ENCODE peak calls at places on chromosomes 2 and 18, in ten cellular contexts. One of them, this sample, is unnamed.

GRCh38 chr18:8776544-8776943 is 71.2 kb downstream of the MTCL1 start:
- DNase-seq in gastrocnemius medialis: no peak
- DNase-seq in fibroblast of mammary gland: no peak
- DNase-seq in GM12865: no peak
- DNase-seq in CD4-positive, alpha-beta T cell: no peak
- DNase-seq in activated B cell treated with CpG ODN at 0.5 μM for 24 hours: no peak
- DNase-seq in transverse colon: no peak
- DNase-seq in endothelial cell: no peak
- DNase-seq in keratinocyte: no peak
- DNase-seq in stomach: no peak
- DNase-seq in this sample: no peak

GRCh38 chr2:180349809-180350208 is 342.7 kb upstream of the CWC22 start:
- DNase-seq in stomach: no peak
- DNase-seq in gastrocnemius medialis: no peak
- DNase-seq in CD4-positive, alpha-beta T cell: no peak
- DNase-seq in GM12865: no peak
- DNase-seq in activated B cell treated with CpG ODN at 0.5 μM for 24 hours: no peak
- DNase-seq in transverse colon: no peak
- DNase-seq in fibroblast of mammary gland: no peak
- DNase-seq in keratinocyte: no peak
- DNase-seq in endothelial cell: no peak
- DNase-seq in this sample: no peak

GRCh38 chr2:7133521-7133920 is 216.3 kb downstream of the RNF144A start:
- DNase-seq in gastrocnemius medialis: no peak
- DNase-seq in CD4-positive, alpha-beta T cell: no peak
- DNase-seq in fibroblast of mammary gland: no peak
- DNase-seq in transverse colon: no peak
- DNase-seq in GM12865: peak
- DNase-seq in endothelial cell: peak
- DNase-seq in keratinocyte: no peak
- DNase-seq in activated B cell treated with CpG ODN at 0.5 μM for 24 hours: no peak
- DNase-seq in stomach: no peak
- DNase-seq in this sample: no peak

GRCh38 chr2:234873828-234874173 is 78.0 kb upstream of the SH3BP4 start:
- DNase-seq in activated B cell treated with CpG ODN at 0.5 μM for 24 hours: no peak
- DNase-seq in CD4-positive, alpha-beta T cell: no peak
- DNase-seq in keratinocyte: no peak
- DNase-seq in gastrocnemius medialis: no peak
- DNase-seq in endothelial cell: no peak
- DNase-seq in fibroblast of mammary gland: peak
- DNase-seq in stomach: no peak
- DNase-seq in transverse colon: peak
- DNase-seq in GM12865: no peak
- DNase-seq in this sample: no peak

GRCh38 chr2:26849056-26850001 is 1.4 kb downstream of the DPYSL5 start:
- DNase-seq in stomach: no peak
- DNase-seq in endothelial cell: no peak
- DNase-seq in fibroblast of mammary gland: no peak
- DNase-seq in transverse colon: no peak
- DNase-seq in CD4-positive, alpha-beta T cell: peak
- DNase-seq in keratinocyte: no peak
- DNase-seq in GM12865: no peak
- DNase-seq in gastrocnemius medialis: no peak
- DNase-seq in activated B cell treated with CpG ODN at 0.5 μM for 24 hours: peak
- DNase-seq in this sample: peak

GRCh38 chr2:102266204-102266603 is 45.2 kb upstream of the IL1RL1 start:
- DNase-seq in activated B cell treated with CpG ODN at 0.5 μM for 24 hours: no peak
- DNase-seq in gastrocnemius medialis: peak
- DNase-seq in keratinocyte: no peak
- DNase-seq in fibroblast of mammary gland: peak
- DNase-seq in GM12865: no peak
- DNase-seq in CD4-positive, alpha-beta T cell: no peak
- DNase-seq in endothelial cell: no peak
- DNase-seq in transverse colon: no peak
- DNase-seq in stomach: no peak
- DNase-seq in this sample: no peak

GRCh38 chr18:33928226-33928625 is 296.5 kb downstream of the NOL4 start:
- DNase-seq in GM12865: no peak
- DNase-seq in keratinocyte: no peak
- DNase-seq in fibroblast of mammary gland: peak
- DNase-seq in CD4-positive, alpha-beta T cell: no peak
- DNase-seq in gastrocnemius medialis: no peak
- DNase-seq in stomach: no peak
- DNase-seq in activated B cell treated with CpG ODN at 0.5 μM for 24 hours: no peak
- DNase-seq in transverse colon: no peak
- DNase-seq in endothelial cell: no peak
- DNase-seq in this sample: no peak

GRCh38 chr18:58287626-58288289 is 243.7 kb downstream of the NEDD4L start:
- DNase-seq in fibroblast of mammary gland: no peak
- DNase-seq in stomach: peak
- DNase-seq in transverse colon: peak
- DNase-seq in keratinocyte: no peak
- DNase-seq in endothelial cell: no peak
- DNase-seq in GM12865: no peak
- DNase-seq in gastrocnemius medialis: no peak
- DNase-seq in activated B cell treated with CpG ODN at 0.5 μM for 24 hours: no peak
- DNase-seq in CD4-positive, alpha-beta T cell: no peak
- DNase-seq in this sample: no peak

GRCh38 chr2:38825956-38826355 is 47.9 kb downstream of the GEMIN6 start:
- DNase-seq in keratinocyte: no peak
- DNase-seq in fibroblast of mammary gland: no peak
- DNase-seq in endothelial cell: no peak
- DNase-seq in stomach: no peak
- DNase-seq in transverse colon: no peak
- DNase-seq in GM12865: no peak
- DNase-seq in CD4-positive, alpha-beta T cell: no peak
- DNase-seq in gastrocnemius medialis: no peak
- DNase-seq in activated B cell treated with CpG ODN at 0.5 μM for 24 hours: no peak
- DNase-seq in this sample: no peak

GRCh38 chr2:134190807-134191203 is 63.1 kb upstream of the MGAT5 start:
- DNase-seq in stomach: no peak
- DNase-seq in transverse colon: no peak
- DNase-seq in activated B cell treated with CpG ODN at 0.5 μM for 24 hours: no peak
- DNase-seq in fibroblast of mammary gland: no peak
- DNase-seq in GM12865: no peak
- DNase-seq in endothelial cell: no peak
- DNase-seq in gastrocnemius medialis: no peak
- DNase-seq in keratinocyte: no peak
- DNase-seq in CD4-positive, alpha-beta T cell: no peak
- DNase-seq in this sample: no peak

GRCh38 chr2:218867900-218868299 is 8.3 kb downstream of the WNT6 start:
- DNase-seq in gastrocnemius medialis: no peak
- DNase-seq in GM12865: no peak
- DNase-seq in transverse colon: no peak
- DNase-seq in fibroblast of mammary gland: no peak
- DNase-seq in stomach: no peak
- DNase-seq in endothelial cell: no peak
- DNase-seq in activated B cell treated with CpG ODN at 0.5 μM for 24 hours: no peak
- DNase-seq in keratinocyte: no peak
- DNase-seq in CD4-positive, alpha-beta T cell: no peak
- DNase-seq in this sample: no peak

GRCh38 chr2:223545406-223545805 is 56.8 kb downstream of the SCG2 start:
- DNase-seq in GM12865: no peak
- DNase-seq in transverse colon: no peak
- DNase-seq in fibroblast of mammary gland: no peak
- DNase-seq in stomach: no peak
- DNase-seq in endothelial cell: no peak
- DNase-seq in activated B cell treated with CpG ODN at 0.5 μM for 24 hours: no peak
- DNase-seq in gastrocnemius medialis: no peak
- DNase-seq in keratinocyte: no peak
- DNase-seq in CD4-positive, alpha-beta T cell: no peak
- DNase-seq in this sample: no peak

GRCh38 chr2:1512321-1513289 is 99.3 kb downstream of the TPO start:
- DNase-seq in endothelial cell: no peak
- DNase-seq in stomach: no peak
- DNase-seq in transverse colon: no peak
- DNase-seq in CD4-positive, alpha-beta T cell: no peak
- DNase-seq in keratinocyte: no peak
- DNase-seq in GM12865: no peak
- DNase-seq in activated B cell treated with CpG ODN at 0.5 μM for 24 hours: no peak
- DNase-seq in fibroblast of mammary gland: no peak
- DNase-seq in gastrocnemius medialis: no peak
- DNase-seq in this sample: no peak

GRCh38 chr2:234905547-234906260 is 46.1 kb upstream of the SH3BP4 start:
- DNase-seq in transverse colon: no peak
- DNase-seq in keratinocyte: no peak
- DNase-seq in gastrocnemius medialis: no peak
- DNase-seq in endothelial cell: no peak
- DNase-seq in fibroblast of mammary gland: no peak
- DNase-seq in CD4-positive, alpha-beta T cell: no peak
- DNase-seq in activated B cell treated with CpG ODN at 0.5 μM for 24 hours: no peak
- DNase-seq in stomach: no peak
- DNase-seq in GM12865: no peak
- DNase-seq in this sample: no peak

GRCh38 chr2:145016711-145017110 is 496.8 kb upstream of the ZEB2 start:
- DNase-seq in gastrocnemius medialis: no peak
- DNase-seq in GM12865: no peak
- DNase-seq in transverse colon: no peak
- DNase-seq in CD4-positive, alpha-beta T cell: no peak
- DNase-seq in fibroblast of mammary gland: no peak
- DNase-seq in stomach: no peak
- DNase-seq in activated B cell treated with CpG ODN at 0.5 μM for 24 hours: no peak
- DNase-seq in endothelial cell: no peak
- DNase-seq in keratinocyte: no peak
- DNase-seq in this sample: no peak

GRCh38 chr2:195212586-195212985 is 444.4 kb upstream of the SLC39A10 start:
- DNase-seq in fibroblast of mammary gland: no peak
- DNase-seq in transverse colon: no peak
- DNase-seq in GM12865: no peak
- DNase-seq in stomach: no peak
- DNase-seq in gastrocnemius medialis: no peak
- DNase-seq in keratinocyte: no peak
- DNase-seq in endothelial cell: no peak
- DNase-seq in CD4-positive, alpha-beta T cell: no peak
- DNase-seq in activated B cell treated with CpG ODN at 0.5 μM for 24 hours: no peak
- DNase-seq in this sample: no peak

GRCh38 chr2:66430906-66431619 is 3.9 kb upstream of the MEIS1 start:
- DNase-seq in gastrocnemius medialis: no peak
- DNase-seq in fibroblast of mammary gland: no peak
- DNase-seq in endothelial cell: no peak
- DNase-seq in CD4-positive, alpha-beta T cell: no peak
- DNase-seq in activated B cell treated with CpG ODN at 0.5 μM for 24 hours: no peak
- DNase-seq in GM12865: no peak
- DNase-seq in keratinocyte: no peak
- DNase-seq in transverse colon: no peak
- DNase-seq in stomach: no peak
- DNase-seq in this sample: no peak

GRCh38 chr2:24047703-24048033 is 477 bp upstream of the WDCP start:
- DNase-seq in activated B cell treated with CpG ODN at 0.5 μM for 24 hours: no peak
- DNase-seq in stomach: no peak
- DNase-seq in transverse colon: no peak
- DNase-seq in CD4-positive, alpha-beta T cell: no peak
- DNase-seq in GM12865: no peak
- DNase-seq in endothelial cell: no peak
- DNase-seq in keratinocyte: no peak
- DNase-seq in fibroblast of mammary gland: no peak
- DNase-seq in gastrocnemius medialis: no peak
- DNase-seq in this sample: no peak

DNA sequence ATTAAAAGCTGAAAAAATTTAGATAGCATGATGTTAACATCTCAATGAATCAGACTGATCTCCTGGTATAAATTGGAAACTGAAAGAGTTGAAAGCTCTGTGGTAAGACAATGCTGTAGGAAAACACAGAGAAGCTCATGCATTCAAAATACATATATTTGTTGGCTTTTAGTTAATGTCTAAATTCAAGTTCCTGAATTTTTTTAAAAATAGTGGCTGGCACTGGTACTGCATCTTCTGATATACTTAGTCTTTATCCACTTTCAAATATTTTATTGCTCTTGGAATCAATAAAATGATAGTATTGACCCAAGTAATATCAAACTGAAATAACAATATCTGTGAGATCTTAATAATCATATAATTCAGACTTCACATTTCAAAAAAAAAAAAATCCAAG is 151.4 kb upstream of the FIGN start:
- DNase-seq in endothelial cell: no peak
- DNase-seq in transverse colon: no peak
- DNase-seq in stomach: no peak
- DNase-seq in activated B cell treated with CpG ODN at 0.5 μM for 24 hours: no peak
- DNase-seq in fibroblast of mammary gland: no peak
- DNase-seq in keratinocyte: no peak
- DNase-seq in GM12865: no peak
- DNase-seq in CD4-positive, alpha-beta T cell: no peak
- DNase-seq in gastrocnemius medialis: no peak
- DNase-seq in this sample: no peak
- TF ChIP-seq CTCF in endothelial cell: peak
- TF ChIP-seq CTCF in transverse colon: peak
- TF ChIP-seq CTCF in stomach: peak
- TF ChIP-seq CTCF in activated B cell treated with CpG ODN at 0.5 μM for 24 hours: no peak
- TF ChIP-seq CTCF in fibroblast of mammary gland: peak
- TF ChIP-seq CTCF in keratinocyte: no peak
- TF ChIP-seq CTCF in GM12865: no peak
- TF ChIP-seq CTCF in CD4-positive, alpha-beta T cell: no peak
- TF ChIP-seq CTCF in gastrocnemius medialis: no peak
- TF ChIP-seq CTCF in this sample: no peak

DNA sequence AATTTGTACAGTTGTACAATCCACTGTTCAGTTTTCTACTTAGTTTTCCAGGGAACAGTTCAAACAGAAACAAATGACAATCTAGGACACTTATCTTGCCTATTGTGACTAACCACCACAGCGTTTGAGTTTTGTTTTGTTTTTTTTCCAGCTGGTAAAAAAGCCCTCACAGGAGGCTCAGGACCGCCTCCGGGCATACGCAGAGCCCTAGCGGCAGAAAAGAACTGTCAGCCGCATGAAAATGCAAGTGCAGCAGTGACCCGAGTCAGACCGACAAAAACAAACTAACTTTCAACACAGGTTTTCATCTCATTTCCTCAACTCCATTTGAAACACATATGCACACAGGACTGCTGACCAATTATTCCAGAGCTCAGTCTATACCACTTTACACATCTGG is 68.6 kb downstream of the STEAP3 start:
- DNase-seq in keratinocyte: no peak
- DNase-seq in CD4-positive, alpha-beta T cell: no peak
- DNase-seq in endothelial cell: no peak
- DNase-seq in stomach: no peak
- DNase-seq in transverse colon: no peak
- DNase-seq in activated B cell treated with CpG ODN at 0.5 μM for 24 hours: no peak
- DNase-seq in gastrocnemius medialis: no peak
- DNase-seq in GM12865: no peak
- DNase-seq in fibroblast of mammary gland: no peak
- DNase-seq in this sample: no peak
- TF ChIP-seq CTCF in keratinocyte: no peak
- TF ChIP-seq CTCF in CD4-positive, alpha-beta T cell: no peak
- TF ChIP-seq CTCF in endothelial cell: no peak
- TF ChIP-seq CTCF in stomach: peak
- TF ChIP-seq CTCF in transverse colon: no peak
- TF ChIP-seq CTCF in activated B cell treated with CpG ODN at 0.5 μM for 24 hours: no peak
- TF ChIP-seq CTCF in gastrocnemius medialis: no peak
- TF ChIP-seq CTCF in GM12865: no peak
- TF ChIP-seq CTCF in fibroblast of mammary gland: peak
- TF ChIP-seq CTCF in this sample: no peak

GRCh38 chr2:162318280-162319222 is at the start of gene IFIH1:
- DNase-seq in activated B cell treated with CpG ODN at 0.5 μM for 24 hours: peak
- DNase-seq in stomach: peak
- DNase-seq in fibroblast of mammary gland: peak
- DNase-seq in transverse colon: peak
- DNase-seq in endothelial cell: peak
- DNase-seq in CD4-positive, alpha-beta T cell: peak
- DNase-seq in GM12865: peak
- DNase-seq in keratinocyte: peak
- DNase-seq in gastrocnemius medialis: peak
- DNase-seq in this sample: peak
- TF ChIP-seq CTCF in activated B cell treated with CpG ODN at 0.5 μM for 24 hours: no peak
- TF ChIP-seq CTCF in stomach: peak
- TF ChIP-seq CTCF in fibroblast of mammary gland: peak
- TF ChIP-seq CTCF in transverse colon: peak
- TF ChIP-seq CTCF in endothelial cell: no peak
- TF ChIP-seq CTCF in CD4-positive, alpha-beta T cell: no peak
- TF ChIP-seq CTCF in GM12865: peak
- TF ChIP-seq CTCF in keratinocyte: peak
- TF ChIP-seq CTCF in gastrocnemius medialis: no peak
- TF ChIP-seq CTCF in this sample: peak

GRCh38 chr2:229810786-229811185 is 96.4 kb upstream of the DNER start:
- DNase-seq in gastrocnemius medialis: no peak
- DNase-seq in stomach: no peak
- DNase-seq in keratinocyte: no peak
- DNase-seq in CD4-positive, alpha-beta T cell: no peak
- DNase-seq in endothelial cell: no peak
- DNase-seq in activated B cell treated with CpG ODN at 0.5 μM for 24 hours: no peak
- DNase-seq in transverse colon: no peak
- DNase-seq in fibroblast of mammary gland: no peak
- DNase-seq in GM12865: no peak
- DNase-seq in this sample: no peak
- TF ChIP-seq CTCF in gastrocnemius medialis: no peak
- TF ChIP-seq CTCF in stomach: no peak
- TF ChIP-seq CTCF in keratinocyte: no peak
- TF ChIP-seq CTCF in CD4-positive, alpha-beta T cell: no peak
- TF ChIP-seq CTCF in endothelial cell: no peak
- TF ChIP-seq CTCF in activated B cell treated with CpG ODN at 0.5 μM for 24 hours: no peak
- TF ChIP-seq CTCF in transverse colon: no peak
- TF ChIP-seq CTCF in fibroblast of mammary gland: no peak
- TF ChIP-seq CTCF in GM12865: no peak
- TF ChIP-seq CTCF in this sample: no peak

This sample was measured in GM20000.